ENCODE peak calls at places on chromosomes 16 and 17, in four cellular contexts. M is iPS-NIHi11, L is AG08395, A is activated T-helper 1 cell treated with Interleukin-2 at 50 U/mL for 16 hours. Z is an unnamed sample.

GRCh38 chr16:9225527-9226316 is 134.3 kb downstream of the HAPSTR1 start:
- DNase-seq in M (peak), L (no peak), A (no peak), Z (no peak)

GRCh38 chr16:31083081-31083480 is 5.7 kb downstream of the PRSS53 start:
- DNase-seq in M (no peak), L (no peak), A (no peak), Z (no peak)

GRCh38 chr17:49748791-49749190 is 15.1 kb downstream of the FAM117A start:
- DNase-seq in M (no peak), L (no peak), A (peak), Z (no peak)

GRCh38 chr17:82932146-82933005 is 92.6 kb upstream of the ZNF750 start:
- DNase-seq in M (no peak), L (no peak), A (no peak), Z (no peak)

GRCh38 chr17:45394913-45395568 is 37.6 kb downstream of the ARHGAP27 start:
- DNase-seq in M (peak), L (peak), A (peak), Z (peak)

GRCh38 chr17:40553694-40554534 is 11.4 kb downstream of the CCR7 start:
- DNase-seq in M (no peak), L (peak), A (no peak), Z (no peak)

GRCh38 chr17:78317817-78318400 is 42.0 kb downstream of the SOCS3 start:
- DNase-seq in M (no peak), L (no peak), A (no peak), Z (no peak)

GRCh38 chr17:2723505-2723996 is 12.0 kb upstream of the CLUH start:
- DNase-seq in M (peak), L (no peak), A (no peak), Z (no peak)

GRCh38 chr16:73015612-73016487 is 32.1 kb downstream of the ZFHX3 start:
- DNase-seq in M (no peak), L (no peak), A (no peak), Z (no peak)

GRCh38 chr16:70688266-70688742 is 2.5 kb upstream of the MTSS2 start:
- DNase-seq in M (no peak), L (peak), A (no peak), Z (no peak)

GRCh38 chr16:85184404-85184803 is 72.1 kb upstream of the CIBAR2 start:
- DNase-seq in M (no peak), L (no peak), A (no peak), Z (no peak)

GRCh38 chr16:1078579-1079021 is 6.1 kb downstream of the SSTR5 start:
- DNase-seq in M (no peak), L (no peak), A (no peak), Z (no peak)

GRCh38 chr17:41919840-41920579 is 1.3 kb upstream of the ACLY start:
- DNase-seq in M (no peak), L (no peak), A (no peak), Z (peak)

GRCh38 chr17:49061524-49061943 is 64.3 kb downstream of the IGF2BP1 start:
- DNase-seq in M (no peak), L (no peak), A (no peak), Z (no peak)

GRCh38 chr17:47621293-47622178 is 28.2 kb upstream of the KPNB1 start:
- DNase-seq in M (peak), L (peak), A (no peak), Z (peak)

GRCh38 chr16:31114468-31114867 is 3.0 kb upstream of the KAT8 start:
- DNase-seq in M (no peak), L (no peak), A (no peak), Z (no peak)

GRCh38 chr16:7362231-7362630 is 29.6 kb downstream of the RBFOX1 start:
- DNase-seq in M (no peak), L (no peak), A (no peak), Z (no peak)

GRCh38 chr17:10631048-10631700 is 25.9 kb downstream of the MYH3 start:
- DNase-seq in M (peak), L (peak), A (no peak), Z (peak)

GRCh38 chr16:8346291-8346690 is 244.0 kb downstream of the TMEM114 start:
- DNase-seq in M (peak), L (no peak), A (no peak), Z (peak)

GRCh38 chr16:68642436-68643064 is 2.6 kb upstream of the CDH3 start:
- DNase-seq in M (peak), L (no peak), A (no peak), Z (peak)

GRCh38 chr16:51151951-51152663 is 1.0 kb upstream of the SALL1 start:
- DNase-seq in M (peak), L (peak), A (no peak), Z (peak)

GRCh38 chr17:16407911-16408588 is 7.3 kb upstream of the TRPV2 start:
- DNase-seq in M (peak), L (peak), A (no peak), Z (peak)

GRCh38 chr17:78441271-78441986 is 63.0 kb downstream of the PGS1 start:
- DNase-seq in M (no peak), L (no peak), A (no peak), Z (no peak)

GRCh38 chr17:28711723-28712036 is at the start of gene PROCA1:
- DNase-seq in M (no peak), L (no peak), A (no peak), Z (no peak)

GRCh38 chr17:18226284-18226945 is 980 bp downstream of the LLGL1 start:
- DNase-seq in M (no peak), L (peak), A (no peak), Z (peak)

GRCh38 chr17:3750926-3751325 is 27.2 kb downstream of the HASPIN start:
- DNase-seq in M (no peak), L (no peak), A (peak), Z (no peak)

GRCh38 chr17:82388223-82388921 is 16.8 kb downstream of the UTS2R start:
- DNase-seq in M (peak), L (peak), A (no peak), Z (no peak)

GRCh38 chr16:13995194-13995593 is 75.2 kb downstream of the ERCC4 start:
- DNase-seq in M (no peak), L (no peak), A (no peak), Z (no peak)

GRCh38 chr17:49035470-49036269 is 38.5 kb downstream of the IGF2BP1 start:
- DNase-seq in M (peak), L (peak), A (no peak), Z (peak)

GRCh38 chr16:58684354-58685083 is at the start of gene SLC38A7:
- DNase-seq in M (peak), L (peak), A (peak), Z (peak)

GRCh38 chr17:18160128-18160856 is 23.3 kb upstream of the ALKBH5 start:
- DNase-seq in M (no peak), L (no peak), A (no peak), Z (no peak)

GRCh38 chr17:38918129-38918913 is 7.1 kb upstream of the LASP1NB start:
- DNase-seq in M (peak), L (no peak), A (no peak), Z (no peak)

GRCh38 chr16:56353054-56353921 is 72.1 kb downstream of the AMFR start:
- DNase-seq in M (no peak), L (no peak), A (no peak), Z (no peak)

GRCh38 chr16:1082266-1082951 is 9.9 kb downstream of the SSTR5 start:
- DNase-seq in M (no peak), L (no peak), A (no peak), Z (no peak)

GRCh38 chr16:4382795-4383357 is 11.2 kb downstream of the VASN start:
- DNase-seq in M (no peak), L (no peak), A (no peak), Z (peak)

GRCh38 chr17:64040201-64040600 is 19.8 kb upstream of the ICAM2 start:
- DNase-seq in M (no peak), L (no peak), A (no peak), Z (no peak)

GRCh38 chr17:81027591-81028505 is 7.1 kb upstream of the BAIAP2 start:
- DNase-seq in M (no peak), L (no peak), A (no peak), Z (no peak)

GRCh38 chr16:27314161-27314723 is 468 bp downstream of the IL4R start:
- DNase-seq in M (peak), L (peak), A (peak), Z (no peak)

Z was measured in nephron progenitor cell.